ENCODE peak calls at places on chromosome 15, in six cellular contexts. C is activated CD4-positive, alpha-beta T cell treated with anti-CD3 and anti-CD28 coated beads, Interleukin-2, amount 50 U/mL, for 1 hour; J is hippocampal formation; V is mucosa of gallbladder; P is substantia nigra; M is right lobe of liver. A is an unnamed sample.

GRCh38 chr15:60869851-60870250 is 359.3 kb downstream of the RORA start:
- DNase-seq in C (no peak), J (no peak), V (no peak), P (no peak), M (no peak), A (no peak)

GRCh38 chr15:52161406-52161966 is 29.7 kb downstream of the GNB5 start:
- DNase-seq in C (no peak), J (no peak), V (no peak), P (no peak), M (no peak), A (no peak)

GRCh38 chr15:23384371-23384770 is 29.8 kb downstream of the GOLGA8S start:
- DNase-seq in C (no peak), J (no peak), V (no peak), P (no peak), M (no peak), A (peak; percentile 3)

GRCh38 chr15:78660584-78660983 is 19.6 kb upstream of the CHRNB4 start:
- DNase-seq in C (no peak), J (no peak), V (no peak), P (no peak), M (no peak), A (no peak)

GRCh38 chr15:80615783-80616391 is 79.2 kb upstream of the ABHD17C start:
- DNase-seq in C (no peak), J (no peak), V (peak; percentile 72), P (no peak), M (peak; percentile 72), A (no peak)

GRCh38 chr15:73919706-73920105 is 6.6 kb upstream of the LOXL1 start:
- DNase-seq in C (no peak), J (no peak), V (no peak), P (no peak), M (no peak), A (no peak)

GRCh38 chr15:37981781-37982180 is 47.3 kb downstream of the TMCO5A start:
- DNase-seq in C (no peak), J (no peak), V (no peak), P (no peak), M (no peak), A (no peak)

GRCh38 chr15:86016750-86017149 is 62.9 kb upstream of the AGBL1 start:
- DNase-seq in C (no peak), J (no peak), V (no peak), P (no peak), M (no peak), A (no peak)

GRCh38 chr15:25655168-25655956 is 207.8 kb downstream of the ATP10A start:
- DNase-seq in C (no peak), J (no peak), V (no peak), P (no peak), M (no peak), A (no peak)

GRCh38 chr15:92000709-92001108 is 147.2 kb downstream of the SLCO3A1 start:
- DNase-seq in C (no peak), J (no peak), V (no peak), P (no peak), M (no peak), A (no peak)

GRCh38 chr15:89648106-89649012 is 6.9 kb downstream of the KIF7 start:
- DNase-seq in C (no peak), J (no peak), V (no peak), P (no peak), M (no peak), A (no peak)

GRCh38 chr15:68360716-68361115 is 71.2 kb downstream of the ITGA11 start:
- DNase-seq in C (no peak), J (no peak), V (no peak), P (no peak), M (no peak), A (no peak)

GRCh38 chr15:57580428-57580827 is 11.3 kb upstream of the MYZAP start:
- DNase-seq in C (no peak), J (no peak), V (no peak), P (no peak), M (no peak), A (no peak)

GRCh38 chr15:57485869-57486268 is 105.8 kb upstream of the MYZAP start:
- DNase-seq in C (no peak), J (no peak), V (no peak), P (no peak), M (no peak), A (no peak)

GRCh38 chr15:63815796-63816533 is 17.8 kb downstream of the HERC1 start:
- DNase-seq in C (no peak), J (no peak), V (no peak), P (no peak), M (no peak), A (no peak)